ENCODE peak calls at places on chromosomes 3 and 15, in eight cellular contexts. R is NCI-H1048; Y is glutamatergic neuron; X is NCI-H1694 treated with DMSO at 0.1 percent for 48 hours; A is activated CD8-positive, alpha-beta memory T cell treated with anti-CD3 and anti-CD28 coated beads for 1 hour; P is stimulated activated naive CD8-positive, alpha-beta T cell treated with anti-CD3 and anti-CD28 coated beads, Interleukin-15, Interleukin-2, amounts not matched to agents 100 U/mL and 50 U/mL, for 24 hours; U is activated gamma-delta T cell treated with Interleukin-2 at 50 U/mL for 16 hours; K is fibroblast of the aortic adventitia. J is an unnamed sample.

GRCh38 chr3:151382671-151383070 is 1.9 kb downstream of the P2RY12 start:
- DNase-seq in A (no peak), X (no peak), Y (no peak), P (no peak), K (no peak), U (no peak), R (no peak), J (no peak)

GRCh38 chr3:2099028-2099671 is 484 bp downstream of the CNTN4 start:
- DNase-seq in X (peak; percentile 0), P (no peak), U (no peak), R (no peak), K (no peak), Y (peak; percentile 63), A (no peak), J (no peak)

GRCh38 chr3:17741621-17742091 is 775 bp downstream of the TBC1D5 start:
- DNase-seq in Y (no peak), P (no peak), R (no peak), K (peak; percentile 69), U (no peak), A (no peak), X (peak; percentile 7), J (no peak)

GRCh38 chr3:4943553-4943952 is 35.7 kb upstream of the BHLHE40 start:
- DNase-seq in A (no peak), X (no peak), R (no peak), K (no peak), P (no peak), Y (no peak), U (no peak), J (no peak)

GRCh38 chr3:169083126-169083525 is 580.4 kb downstream of the MECOM start:
- DNase-seq in R (no peak), Y (no peak), U (no peak), A (no peak), P (no peak), K (no peak), X (no peak), J (no peak)

GRCh38 chr15:56207711-56208110 is 36.0 kb downstream of the RFX7 start:
- DNase-seq in Y (no peak), A (no peak), X (no peak), U (no peak), R (no peak), K (no peak), P (no peak), J (no peak)

GRCh38 chr15:45548753-45549520 is 26.4 kb upstream of the SLC30A4 start:
- DNase-seq in A (no peak), R (peak; percentile 79), Y (no peak), U (no peak), K (no peak), P (no peak), X (no peak), J (no peak)

GRCh38 chr15:78304487-78305413 is 5.3 kb upstream of the SKIC8 start:
- DNase-seq in X (no peak), K (no peak), P (no peak), Y (no peak), U (no peak), A (no peak), R (no peak), J (no peak)

GRCh38 chr3:131396170-131396569 is 14.6 kb downstream of the NUDT16 start:
- DNase-seq in R (no peak), X (no peak), U (no peak), K (peak; percentile 68), A (no peak), P (no peak), Y (no peak), J (no peak)

GRCh38 chr3:66508461-66508860 is 7.6 kb upstream of the LRIG1 start:
- DNase-seq in A (no peak), U (no peak), Y (no peak), X (no peak), K (no peak), P (no peak), R (no peak), J (no peak)

GRCh38 chr3:134008630-134009156 is 21.0 kb downstream of the SLCO2A1 start:
- DNase-seq in X (no peak), P (no peak), U (no peak), A (no peak), K (peak; percentile 85), R (no peak), Y (no peak), J (no peak)

GRCh38 chr3:30302027-30302426 is 304.4 kb upstream of the TGFBR2 start:
- DNase-seq in U (no peak), R (no peak), Y (no peak), X (no peak), P (no peak), A (no peak), K (no peak), J (no peak)

GRCh38 chr3:136883967-136884720 is 22.1 kb downstream of the NCK1 start:
- DNase-seq in P (no peak), R (no peak), K (no peak), U (no peak), Y (no peak), X (peak; percentile 76), A (no peak), J (no peak)